ENCODE peak calls at places on chromosome 12, in six cellular contexts. One of them, this sample, is unnamed. For H3K4me1, the result is how much of the 10 kb centered on the place peaks cover.

GRCh38 chr12:79127268-79127895 is 262.8 kb downstream of the SYT1 start:
- DNase-seq in DND-41: no peak
- DNase-seq in hepatocyte: peak
- DNase-seq in gastrocnemius medialis: no peak
- DNase-seq in heart left ventricle: no peak
- DNase-seq in thyroid gland: no peak
- DNase-seq in this sample: no peak

GRCh38 chr12:105912911-105913514 is 225.7 kb downstream of the NUAK1 start:
- DNase-seq in heart left ventricle: no peak
- DNase-seq in DND-41: no peak
- DNase-seq in thyroid gland: no peak
- DNase-seq in gastrocnemius medialis: no peak
- DNase-seq in hepatocyte: no peak
- DNase-seq in this sample: no peak

GRCh38 chr12:116959845-116960514 is 49.2 kb downstream of the FBXW8 start:
- DNase-seq in gastrocnemius medialis: no peak
- DNase-seq in DND-41: no peak
- DNase-seq in thyroid gland: no peak
- DNase-seq in heart left ventricle: no peak
- DNase-seq in hepatocyte: no peak
- DNase-seq in this sample: no peak

GRCh38 chr12:116642683-116643082 is 83.5 kb downstream of the MAP1LC3B2 start:
- DNase-seq in hepatocyte: no peak
- DNase-seq in gastrocnemius medialis: no peak
- DNase-seq in DND-41: peak
- DNase-seq in heart left ventricle: no peak
- DNase-seq in thyroid gland: no peak
- DNase-seq in this sample: no peak

GRCh38 chr12:108833757-108834472 is 23.5 kb downstream of the SSH1 start:
- DNase-seq in gastrocnemius medialis: peak
- DNase-seq in DND-41: no peak
- DNase-seq in hepatocyte: no peak
- DNase-seq in heart left ventricle: peak
- DNase-seq in thyroid gland: peak
- DNase-seq in this sample: peak

GRCh38 chr12:132620893-132621656 is 2.5 kb downstream of the P2RX2 start:
- DNase-seq in heart left ventricle: no peak
- DNase-seq in hepatocyte: no peak
- DNase-seq in gastrocnemius medialis: no peak
- DNase-seq in DND-41: no peak
- DNase-seq in thyroid gland: no peak
- DNase-seq in this sample: no peak

GRCh38 chr12:47850153-47851084 is 30.7 kb upstream of the HDAC7 start:
- DNase-seq in gastrocnemius medialis: no peak
- DNase-seq in heart left ventricle: no peak
- DNase-seq in thyroid gland: no peak
- DNase-seq in DND-41: no peak
- DNase-seq in hepatocyte: no peak
- DNase-seq in this sample: no peak

GRCh38 chr12:112839386-112839972 is 47.9 kb downstream of the RPH3A start:
- DNase-seq in gastrocnemius medialis: no peak
- DNase-seq in hepatocyte: peak
- DNase-seq in DND-41: no peak
- DNase-seq in heart left ventricle: no peak
- DNase-seq in thyroid gland: no peak
- DNase-seq in this sample: no peak

GRCh38 chr12:54352022-54352531 is 12.2 kb downstream of the GPR84 start:
- DNase-seq in DND-41: peak
- DNase-seq in heart left ventricle: peak
- DNase-seq in thyroid gland: peak
- DNase-seq in hepatocyte: peak
- DNase-seq in gastrocnemius medialis: peak
- DNase-seq in this sample: peak

GRCh38 chr12:56635539-56636117 is 5.5 kb upstream of the BAZ2A start:
- DNase-seq in DND-41: peak
- DNase-seq in hepatocyte: no peak
- DNase-seq in heart left ventricle: no peak
- DNase-seq in thyroid gland: no peak
- DNase-seq in gastrocnemius medialis: no peak
- DNase-seq in this sample: no peak

GRCh38 chr12:570237-570925 is 92.9 kb downstream of the NINJ2 start:
- DNase-seq in gastrocnemius medialis: peak
- DNase-seq in hepatocyte: peak
- DNase-seq in DND-41: no peak
- DNase-seq in thyroid gland: peak
- DNase-seq in heart left ventricle: peak
- DNase-seq in this sample: peak

GRCh38 chr12:106078358-106079025 is 60.3 kb downstream of the NUAK1 start:
- DNase-seq in thyroid gland: peak
- DNase-seq in gastrocnemius medialis: peak
- DNase-seq in heart left ventricle: peak
- DNase-seq in DND-41: no peak
- DNase-seq in hepatocyte: no peak
- DNase-seq in this sample: peak

GRCh38 chr12:107912421-107913004 is 138.0 kb downstream of the ASCL4 start:
- DNase-seq in hepatocyte: peak
- DNase-seq in thyroid gland: peak
- DNase-seq in gastrocnemius medialis: no peak
- DNase-seq in heart left ventricle: no peak
- DNase-seq in DND-41: peak
- DNase-seq in this sample: peak

GRCh38 chr12:82357340-82357739 is 847 bp downstream of the CCDC59 start:
- DNase-seq in gastrocnemius medialis: no peak
- DNase-seq in heart left ventricle: no peak
- DNase-seq in hepatocyte: no peak
- DNase-seq in DND-41: no peak
- DNase-seq in thyroid gland: no peak
- DNase-seq in this sample: no peak

GRCh38 chr12:113247123-113248045 is 26.1 kb downstream of the TPCN1 start:
- DNase-seq in gastrocnemius medialis: no peak
- DNase-seq in heart left ventricle: no peak
- DNase-seq in hepatocyte: peak
- DNase-seq in DND-41: no peak
- DNase-seq in thyroid gland: peak
- DNase-seq in this sample: peak

GRCh38 chr12:64064706-64065105 is 157.4 kb downstream of the KICS2 start:
- DNase-seq in DND-41: no peak
- DNase-seq in hepatocyte: no peak
- DNase-seq in thyroid gland: no peak
- DNase-seq in heart left ventricle: no peak
- DNase-seq in gastrocnemius medialis: no peak
- DNase-seq in this sample: no peak

GRCh38 chr12:18658179-18658578 is 79.6 kb downstream of the PLCZ1 start:
- DNase-seq in hepatocyte: no peak
- DNase-seq in thyroid gland: no peak
- DNase-seq in gastrocnemius medialis: no peak
- DNase-seq in DND-41: no peak
- DNase-seq in heart left ventricle: no peak
- DNase-seq in this sample: no peak

GRCh38 chr12:1616233-1617066 is 12.6 kb upstream of the WNT5B start:
- DNase-seq in hepatocyte: no peak
- DNase-seq in heart left ventricle: no peak
- DNase-seq in gastrocnemius medialis: no peak
- DNase-seq in DND-41: no peak
- DNase-seq in thyroid gland: no peak
- DNase-seq in this sample: no peak

GRCh38 chr12:109885616-109886015 is 5.3 kb upstream of the GLTP start:
- DNase-seq in DND-41: no peak
- DNase-seq in heart left ventricle: no peak
- DNase-seq in hepatocyte: no peak
- DNase-seq in thyroid gland: no peak
- DNase-seq in gastrocnemius medialis: no peak
- DNase-seq in this sample: no peak

GRCh38 chr12:26273811-26274210 is 78.4 kb downstream of the SSPN start:
- DNase-seq in gastrocnemius medialis: peak
- DNase-seq in DND-41: no peak
- DNase-seq in heart left ventricle: no peak
- DNase-seq in thyroid gland: peak
- DNase-seq in hepatocyte: no peak
- DNase-seq in this sample: peak

GRCh38 chr12:58765653-58766554 is 154.4 kb downstream of the LRIG3 start:
- DNase-seq in DND-41: no peak
- DNase-seq in heart left ventricle: no peak
- DNase-seq in thyroid gland: no peak
- DNase-seq in gastrocnemius medialis: no peak
- DNase-seq in hepatocyte: peak
- DNase-seq in this sample: no peak

GRCh38 chr12:46389130-46389616 is 16.6 kb upstream of the SLC38A2 start:
- DNase-seq in DND-41: no peak
- DNase-seq in thyroid gland: no peak
- DNase-seq in hepatocyte: no peak
- DNase-seq in heart left ventricle: no peak
- DNase-seq in gastrocnemius medialis: peak
- DNase-seq in this sample: peak

GRCh38 chr12:113301811-113302210 is 33.1 kb downstream of the SLC8B1 start:
- DNase-seq in thyroid gland: no peak
- DNase-seq in DND-41: no peak
- DNase-seq in heart left ventricle: no peak
- DNase-seq in hepatocyte: no peak
- DNase-seq in gastrocnemius medialis: no peak
- DNase-seq in this sample: no peak

GRCh38 chr12:97951717-97952116 is 489.1 kb downstream of the RMST start:
- DNase-seq in gastrocnemius medialis: no peak
- DNase-seq in DND-41: no peak
- DNase-seq in thyroid gland: no peak
- DNase-seq in hepatocyte: no peak
- DNase-seq in heart left ventricle: no peak
- DNase-seq in this sample: no peak

GRCh38 chr12:106753526-106753925 is 21.0 kb upstream of the RIC8B start:
- DNase-seq in DND-41: no peak
- DNase-seq in gastrocnemius medialis: no peak
- DNase-seq in heart left ventricle: no peak
- DNase-seq in thyroid gland: no peak
- DNase-seq in hepatocyte: no peak
- DNase-seq in this sample: no peak

DNA sequence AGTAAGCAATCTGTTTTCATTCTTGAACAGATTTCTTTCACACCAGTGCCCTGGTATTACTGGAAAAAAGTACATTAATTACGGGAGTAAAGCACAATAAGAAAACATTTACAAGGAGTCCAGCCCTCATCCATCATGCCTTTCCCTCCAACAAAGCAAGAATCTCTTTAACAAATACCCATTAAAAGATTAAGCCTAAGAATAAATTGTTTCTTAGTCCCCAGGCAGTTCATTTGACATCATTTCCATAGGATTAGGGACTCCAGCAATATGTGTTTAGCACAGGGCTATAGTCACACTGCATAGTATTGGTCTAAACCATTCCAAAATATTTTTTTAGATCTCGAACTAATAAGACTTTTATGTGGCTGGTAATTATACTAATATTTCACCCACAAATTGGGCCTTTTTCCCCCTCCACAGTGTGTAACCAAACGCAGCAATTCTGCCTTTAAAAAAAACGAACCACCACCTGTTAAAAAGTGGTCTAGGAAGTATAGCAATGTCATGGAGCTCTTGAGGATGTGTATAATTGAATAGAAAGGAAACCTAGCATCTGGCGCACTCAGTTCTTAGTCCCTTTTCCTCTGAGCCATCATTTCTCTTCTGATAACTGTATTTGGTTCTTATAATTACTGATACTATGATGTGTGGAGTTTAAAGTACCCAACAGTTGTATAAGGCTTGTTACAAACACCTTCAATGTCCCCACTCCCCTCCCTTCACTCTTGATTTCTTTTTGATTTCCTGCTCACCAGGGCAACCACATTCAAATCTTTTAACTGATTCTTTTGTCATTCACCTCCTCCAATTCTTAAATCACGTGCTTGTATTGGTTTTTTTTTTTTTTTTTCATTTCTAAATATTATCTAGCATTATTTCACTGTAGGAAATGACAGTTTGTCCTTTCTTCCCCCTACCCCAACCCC is 138.7 kb downstream of the ETV6 start:
- DNase-seq in gastrocnemius medialis: no peak
- DNase-seq in hepatocyte: no peak
- DNase-seq in heart left ventricle: no peak
- DNase-seq in thyroid gland: no peak
- DNase-seq in DND-41: peak
- DNase-seq in this sample: no peak
- H3K4me1 ChIP-seq in gastrocnemius medialis: under half
- H3K4me1 ChIP-seq in hepatocyte: under half
- H3K4me1 ChIP-seq in heart left ventricle: under half
- H3K4me1 ChIP-seq in thyroid gland: under half
- H3K4me1 ChIP-seq in DND-41: half or more
- H3K4me1 ChIP-seq in this sample: under half

GRCh38 chr12:14950982-14951746 is 10.2 kb downstream of the ARHGDIB start:
- DNase-seq in gastrocnemius medialis: no peak
- DNase-seq in hepatocyte: peak
- DNase-seq in DND-41: no peak
- DNase-seq in thyroid gland: no peak
- DNase-seq in heart left ventricle: no peak
- DNase-seq in this sample: no peak
- H3K4me1 ChIP-seq in gastrocnemius medialis: under half
- H3K4me1 ChIP-seq in hepatocyte: under half
- H3K4me1 ChIP-seq in DND-41: half or more
- H3K4me1 ChIP-seq in thyroid gland: half or more
- H3K4me1 ChIP-seq in heart left ventricle: half or more
- H3K4me1 ChIP-seq in this sample: under half

DNA sequence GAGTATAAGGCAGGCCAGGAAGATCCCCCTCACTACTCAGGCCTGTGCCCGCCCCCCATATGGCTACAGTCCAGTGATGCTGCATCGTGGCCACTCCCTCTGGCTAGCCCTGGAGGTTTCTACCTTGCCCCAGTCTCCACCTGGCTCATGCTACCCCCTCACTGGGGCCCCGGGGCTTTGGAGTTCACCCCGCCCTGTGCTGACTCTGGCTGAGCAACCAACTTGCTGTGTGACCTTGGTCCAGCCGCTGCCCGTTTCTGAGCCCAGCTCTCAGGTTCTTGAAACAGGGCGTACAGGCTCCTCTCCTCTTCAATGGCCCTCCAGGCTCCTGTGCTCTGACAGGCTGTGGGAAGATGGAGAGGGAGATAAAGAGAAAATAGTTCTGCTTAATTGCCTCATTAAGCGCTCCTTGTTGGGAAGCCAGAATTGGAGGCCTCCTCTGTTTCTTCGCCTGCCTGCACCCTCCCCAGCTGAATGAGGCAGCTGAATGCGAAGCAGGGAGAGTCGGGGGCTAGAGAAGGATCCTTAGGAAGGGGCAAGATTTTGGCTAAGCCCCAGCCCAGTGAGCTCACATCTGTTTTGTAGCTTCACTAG is 138.2 kb upstream of the NCOR2 start:
- DNase-seq in heart left ventricle: no peak
- DNase-seq in DND-41: no peak
- DNase-seq in thyroid gland: peak
- DNase-seq in hepatocyte: no peak
- DNase-seq in gastrocnemius medialis: no peak
- DNase-seq in this sample: no peak
- H3K4me1 ChIP-seq in heart left ventricle: under half
- H3K4me1 ChIP-seq in DND-41: under half
- H3K4me1 ChIP-seq in thyroid gland: under half
- H3K4me1 ChIP-seq in hepatocyte: under half
- H3K4me1 ChIP-seq in gastrocnemius medialis: under half
- H3K4me1 ChIP-seq in this sample: under half

DNA sequence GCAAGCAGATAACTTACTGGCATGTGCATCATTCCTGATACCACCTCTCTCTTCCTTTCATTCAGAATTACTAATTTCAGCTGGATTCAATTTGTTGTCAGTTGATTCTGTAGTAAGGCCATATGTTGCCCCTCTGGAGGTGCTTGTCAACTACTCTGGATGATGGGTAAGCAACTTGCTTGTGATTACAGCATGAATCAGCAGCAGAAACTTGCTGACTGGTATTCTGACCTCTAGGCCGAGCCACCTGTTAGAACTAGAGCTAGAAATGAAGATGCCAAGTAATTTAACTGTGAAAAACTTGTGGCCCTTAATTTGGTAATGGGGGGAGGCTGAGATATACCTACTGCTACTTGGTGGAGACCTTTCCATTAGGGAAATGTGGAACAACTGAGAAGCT is 5.1 kb downstream of the RNF10 start:
- DNase-seq in thyroid gland: no peak
- DNase-seq in hepatocyte: no peak
- DNase-seq in gastrocnemius medialis: peak
- DNase-seq in DND-41: no peak
- DNase-seq in heart left ventricle: no peak
- DNase-seq in this sample: no peak
- H3K4me1 ChIP-seq in thyroid gland: half or more
- H3K4me1 ChIP-seq in hepatocyte: under half
- H3K4me1 ChIP-seq in gastrocnemius medialis: half or more
- H3K4me1 ChIP-seq in DND-41: under half
- H3K4me1 ChIP-seq in heart left ventricle: half or more
- H3K4me1 ChIP-seq in this sample: under half